ENCODE peak calls at places on chromosomes 5 and 9, in nine cellular contexts. M is stimulated activated CD8-positive, alpha-beta memory T cell treated with anti-CD3 and anti-CD28 coated beads, Interleukin-7, amount 100 ng/mL, for 1 hour; G is left ventricle myocardium inferior; X is right cardiac atrium; B is activated CD4-positive, alpha-beta T cell treated with anti-CD3 and anti-CD28 coated beads, Interleukin-2, amount 50 U/mL, for 4 hours; Y is T-helper 2 cell; V is PC-3; D is esophagus squamous epithelium; W is HFF-Myc. K is an unnamed sample.

GRCh38 chr9:91992636-91993035 is 42.6 kb upstream of the ROR2 start:
- DNase-seq in D (no peak), X (no peak), G (no peak), Y (no peak), M (no peak), B (no peak), V (no peak), W (peak), K (no peak)

GRCh38 chr9:96075111-96075510 is 199.6 kb downstream of the ERCC6L2 start:
- DNase-seq in M (no peak), D (no peak), Y (no peak), G (no peak), W (no peak), X (no peak), B (no peak), V (peak), K (no peak)

GRCh38 chr5:167406503-167406902 is 884.9 kb upstream of the WWC1 start:
- DNase-seq in V (no peak), G (no peak), B (no peak), M (no peak), X (no peak), W (no peak), Y (no peak), D (no peak), K (no peak)

GRCh38 chr5:2538169-2538568 is 213.3 kb downstream of the IRX2 start:
- DNase-seq in G (no peak), D (no peak), X (no peak), Y (no peak), W (no peak), M (no peak), V (no peak), B (no peak), K (no peak)

GRCh38 chr5:66818304-66818934 is 222.2 kb downstream of the MAST4 start:
- DNase-seq in D (no peak), M (no peak), B (no peak), W (no peak), Y (no peak), G (no peak), V (no peak), X (no peak), K (no peak)

GRCh38 chr5:147509041-147509709 is 693 bp downstream of the DPYSL3 start:
- DNase-seq in X (peak), W (no peak), M (no peak), B (no peak), Y (no peak), V (peak), D (no peak), G (peak), K (no peak)

GRCh38 chr9:21770877-21771560 is 31.4 kb upstream of the MTAP start:
- DNase-seq in X (no peak), V (peak), G (no peak), D (no peak), B (no peak), Y (no peak), W (peak), M (no peak), K (peak)

GRCh38 chr9:114524401-114524800 is 19.1 kb upstream of the WHRN start:
- DNase-seq in Y (no peak), M (no peak), B (no peak), X (no peak), W (no peak), V (no peak), G (no peak), D (no peak), K (no peak)

GRCh38 chr9:13110766-13111400 is 168.6 kb downstream of the MPDZ start:
- DNase-seq in V (no peak), D (no peak), B (no peak), X (peak), Y (no peak), M (no peak), W (no peak), G (peak), K (no peak)